ENCODE peak calls at places on chromosomes 13 and 19, in six cellular contexts. A is gastrocnemius medialis, X is A549, W is HCT116, Z is K562, G is heart left ventricle. O is an unnamed sample.

GRCh38 chr13:44649834-44650233 is 73.7 kb upstream of the TSC22D1 start:
- DNase-seq in W (no peak), G (no peak), X (no peak), A (no peak), Z (no peak), O (no peak)

GRCh38 chr13:20684535-20684934 is 19.0 kb upstream of the IL17D start:
- DNase-seq in G (no peak), Z (no peak), X (no peak), A (no peak), W (no peak), O (no peak)

GRCh38 chr19:55300821-55301458 is 17.1 kb downstream of the BRSK1 start:
- DNase-seq in W (no peak), A (no peak), Z (no peak), G (no peak), X (no peak), O (no peak)

GRCh38 chr13:43564941-43565340 is 221.8 kb downstream of the ENOX1 start:
- DNase-seq in A (no peak), G (no peak), W (no peak), Z (no peak), X (no peak), O (no peak)

GRCh38 chr13:44230071-44230470 is 143.6 kb upstream of the SERP2 start:
- DNase-seq in Z (no peak), G (no peak), A (no peak), X (no peak), W (no peak), O (no peak)

GRCh38 chr13:51849145-51850101 is 4.4 kb upstream of the TMEM272 start:
- DNase-seq in G (no peak), A (no peak), X (peak; percentile 31), Z (peak; percentile 47), W (peak; percentile 24), O (peak; percentile 46)

GRCh38 chr13:58247080-58247479 is 615.5 kb downstream of the PCDH17 start:
- DNase-seq in A (no peak), G (no peak), Z (no peak), W (no peak), X (no peak), O (no peak)

GRCh38 chr19:33510728-33511255 is 10.8 kb downstream of the PEPD start:
- DNase-seq in W (no peak), X (no peak), G (no peak), A (no peak), Z (no peak), O (no peak)

GRCh38 chr19:31356587-31357314 is 7.5 kb upstream of the TSHZ3 start:
- DNase-seq in Z (peak; percentile 71), W (no peak), X (no peak), G (peak; percentile 40), A (no peak), O (no peak)

GRCh38 chr19:3456925-3457530 is 23.3 kb downstream of the SMIM24 start:
- DNase-seq in G (no peak), A (no peak), W (no peak), X (no peak), Z (no peak), O (no peak)

GRCh38 chr13:109818136-109818535 is 31.8 kb upstream of the IRS2 start:
- DNase-seq in A (no peak), X (no peak), Z (no peak), W (no peak), G (no peak), O (no peak)

GRCh38 chr19:50792246-50792851 is 2.1 kb downstream of the ACP4 start:
- DNase-seq in G (no peak), Z (no peak), A (no peak), X (no peak), W (no peak), O (no peak)

GRCh38 chr19:30512748-30513389 is 140.7 kb downstream of the ZNF536 start:
- DNase-seq in Z (no peak), G (no peak), W (no peak), A (no peak), X (no peak), O (no peak)

GRCh38 chr13:19726611-19727010 is 56.1 kb downstream of the PSPC1 start:
- DNase-seq in Z (no peak), X (no peak), W (no peak), A (no peak), G (no peak), O (no peak)

GRCh38 chr19:33780251-33780650 is 16.4 kb upstream of the KCTD15 start:
- DNase-seq in Z (no peak), G (no peak), W (no peak), X (no peak), A (no peak), O (no peak)

GRCh38 chr19:16888629-16889371 is at the start of gene F2RL3:
- DNase-seq in G (peak; percentile 70), W (no peak), Z (peak; percentile 73), A (peak; percentile 36), X (no peak), O (no peak)

GRCh38 chr19:35518313-35518712 is 4.9 kb upstream of the DMKN start:
- DNase-seq in X (peak; percentile 62), G (no peak), A (no peak), W (peak; percentile 19), Z (no peak), O (peak; percentile 83)

GRCh38 chr13:86282450-86282849 is 483.2 kb upstream of the SLITRK6 start:
- DNase-seq in A (no peak), X (no peak), Z (no peak), G (no peak), W (no peak), O (no peak)

GRCh38 chr13:67175836-67176235 is 54.3 kb downstream of the PCDH9 start:
- DNase-seq in W (no peak), A (no peak), Z (no peak), G (no peak), X (no peak), O (no peak)

GRCh38 chr13:28129911-28130693 is 8.2 kb upstream of the PAN3 start:
- DNase-seq in G (no peak), A (no peak), W (no peak), X (no peak), Z (no peak), O (no peak)

GRCh38 chr13:50911051-50911690 is 1.6 kb downstream of the RNASEH2B start:
- DNase-seq in A (no peak), G (no peak), W (no peak), Z (peak; percentile 31), X (no peak), O (no peak)

GRCh38 chr19:29326351-29326750 is 113.4 kb upstream of the UQCRFS1 start:
- DNase-seq in W (no peak), X (no peak), Z (no peak), A (no peak), G (no peak), O (no peak)

GRCh38 chr13:112234131-112234875 is 141.9 kb upstream of the SPACA7 start:
- DNase-seq in A (no peak), W (no peak), Z (no peak), G (no peak), X (no peak), O (no peak)

GRCh38 chr13:40657307-40657706 is 9.1 kb downstream of the FOXO1 start:
- DNase-seq in X (no peak), Z (no peak), W (no peak), A (peak; percentile 63), G (no peak), O (no peak)

GRCh38 chr13:72141845-72142470 is 275.0 kb upstream of the DACH1 start:
- DNase-seq in X (no peak), G (no peak), W (no peak), A (no peak), Z (no peak), O (no peak)

GRCh38 chr13:94535231-94535630 is 55.7 kb upstream of the DCT start:
- DNase-seq in A (no peak), W (no peak), X (no peak), G (no peak), Z (no peak), O (no peak)

GRCh38 chr19:42423462-42424344 is 3.5 kb downstream of the LIPE start:
- DNase-seq in X (peak; percentile 100), G (peak; percentile 89), W (peak; percentile 84), A (peak; percentile 74), Z (no peak), O (peak; percentile 96)

GRCh38 chr19:798415-799075 is 1.3 kb downstream of the PTBP1 start:
- DNase-seq in X (no peak), Z (peak; percentile 39), W (no peak), A (no peak), G (peak; percentile 30), O (no peak)

GRCh38 chr19:799076-799881 is 2.0 kb downstream of the PTBP1 start:
- DNase-seq in A (no peak), X (no peak), Z (peak; percentile 28), G (peak; percentile 21), W (no peak), O (no peak)

GRCh38 chr19:801861-802496 is 4.7 kb downstream of the PTBP1 start:
- DNase-seq in W (no peak), X (no peak), G (peak; percentile 68), Z (peak; percentile 17), A (no peak), O (no peak)

GRCh38 chr19:801030-801860 is 4.0 kb downstream of the PTBP1 start:
- DNase-seq in X (no peak), Z (peak; percentile 17), W (no peak), G (peak; percentile 87), A (no peak), O (no peak)

GRCh38 chr19:800360-801029 is 3.2 kb downstream of the PTBP1 start:
- DNase-seq in Z (no peak), G (peak; percentile 19), X (no peak), A (no peak), W (no peak), O (no peak)
- TF ChIP-seq POLR2A in Z (no peak), G (no peak), X (no peak), A (no peak), W (no peak), O (no peak)

GRCh38 chr19:48480151-48480475 is 10.9 kb downstream of the CYTH2 start:
- DNase-seq in W (no peak), Z (no peak), X (no peak), G (peak; percentile 77), A (peak; percentile 72), O (no peak)
- TF ChIP-seq POLR2A in W (no peak), Z (no peak), X (no peak), G (no peak), A (no peak), O (no peak)

GRCh38 chr19:38508507-38508906 is 75.0 kb downstream of the RYR1 start:
- DNase-seq in W (no peak), A (no peak), G (no peak), Z (no peak), X (no peak), O (no peak)
- TF ChIP-seq POLR2A in W (no peak), A (no peak), G (no peak), Z (no peak), X (no peak), O (no peak)

GRCh38 chr19:52690395-52691214 is 44.2 kb downstream of the ZNF611 start:
- DNase-seq in A (peak; percentile 82), W (peak; percentile 76), X (no peak), Z (peak; percentile 95), G (peak; percentile 97), O (peak; percentile 79)
- TF ChIP-seq POLR2A in A (peak; percentile 38), W (no peak), X (no peak), Z (peak; percentile 86), G (no peak), O (peak; percentile 84)

GRCh38 chr19:5686647-5687359 is 3.3 kb upstream of the RPL36 start:
- DNase-seq in W (peak; percentile 90), A (peak; percentile 94), Z (peak; percentile 96), X (peak; percentile 74), G (peak; percentile 99), O (peak; percentile 95)
- TF ChIP-seq POLR2A in W (no peak), A (peak; percentile 44), Z (peak; percentile 80), X (no peak), G (no peak), O (no peak)

O was measured in H54.